ENCODE peak calls at places on chromosomes 11 and 22, in five cellular contexts. One of them, this sample, is unnamed.
A peak's percentile ranks its signal among the peaks of the same experiment; 100 is the strongest.

GRCh38 chr11:17631702-17632365 is 84.8 kb downstream of the OTOG start:
- DNase-seq in neural progenitor cell: no peak
- DNase-seq in cardiac muscle cell: no peak
- DNase-seq in tibial artery: no peak
- DNase-seq in mammary epithelial cell: no peak
- DNase-seq in this sample: no peak

GRCh38 chr11:79078999-79079398 is 361.8 kb downstream of the TENM4 start:
- DNase-seq in cardiac muscle cell: no peak
- DNase-seq in mammary epithelial cell: no peak
- DNase-seq in tibial artery: no peak
- DNase-seq in neural progenitor cell: no peak
- DNase-seq in this sample: no peak

GRCh38 chr11:34204396-34205279 is 99.2 kb downstream of the NAT10 start:
- DNase-seq in neural progenitor cell: no peak
- DNase-seq in tibial artery: no peak
- DNase-seq in cardiac muscle cell: no peak
- DNase-seq in mammary epithelial cell: peak; percentile 97
- DNase-seq in this sample: no peak

GRCh38 chr11:11407065-11407737 is 54.2 kb upstream of the CSNK2A3 start:
- DNase-seq in neural progenitor cell: no peak
- DNase-seq in cardiac muscle cell: peak; percentile 66
- DNase-seq in tibial artery: peak; percentile 60
- DNase-seq in mammary epithelial cell: no peak
- DNase-seq in this sample: no peak

GRCh38 chr11:112113539-112114457 is 27.1 kb downstream of the SDHD start:
- DNase-seq in neural progenitor cell: peak; percentile 58
- DNase-seq in tibial artery: no peak
- DNase-seq in cardiac muscle cell: peak; percentile 76
- DNase-seq in mammary epithelial cell: peak; percentile 54
- DNase-seq in this sample: no peak

GRCh38 chr11:75383246-75383645 is 16.1 kb upstream of the RPS3 start:
- DNase-seq in cardiac muscle cell: no peak
- DNase-seq in tibial artery: no peak
- DNase-seq in mammary epithelial cell: no peak
- DNase-seq in neural progenitor cell: no peak
- DNase-seq in this sample: no peak

GRCh38 chr11:130163346-130164220 is 4.0 kb downstream of the ST14 start:
- DNase-seq in mammary epithelial cell: no peak
- DNase-seq in tibial artery: peak; percentile 45
- DNase-seq in neural progenitor cell: no peak
- DNase-seq in cardiac muscle cell: no peak
- DNase-seq in this sample: no peak

GRCh38 chr11:3160252-3161031 is 4.7 kb downstream of the OSBPL5 start:
- DNase-seq in neural progenitor cell: peak; percentile 99
- DNase-seq in tibial artery: peak; percentile 95
- DNase-seq in mammary epithelial cell: peak; percentile 75
- DNase-seq in cardiac muscle cell: peak; percentile 96
- DNase-seq in this sample: peak; percentile 97

GRCh38 chr11:46513934-46514342 is 79.9 kb downstream of the AMBRA1 start:
- DNase-seq in cardiac muscle cell: peak; percentile 57
- DNase-seq in mammary epithelial cell: peak; percentile 83
- DNase-seq in neural progenitor cell: no peak
- DNase-seq in tibial artery: peak; percentile 38
- DNase-seq in this sample: peak; percentile 56

GRCh38 chr11:78796956-78797355 is 222.3 kb upstream of the NARS2 start:
- DNase-seq in neural progenitor cell: no peak
- DNase-seq in tibial artery: no peak
- DNase-seq in mammary epithelial cell: peak; percentile 62
- DNase-seq in cardiac muscle cell: no peak
- DNase-seq in this sample: no peak

GRCh38 chr22:38696606-38697005 is 4.1 kb downstream of the JOSD1 start:
- DNase-seq in neural progenitor cell: no peak
- DNase-seq in tibial artery: no peak
- DNase-seq in cardiac muscle cell: no peak
- DNase-seq in mammary epithelial cell: peak; percentile 88
- DNase-seq in this sample: no peak

GRCh38 chr11:64244966-64245365 is 1.8 kb downstream of the PPP1R14B start:
- DNase-seq in neural progenitor cell: no peak
- DNase-seq in tibial artery: no peak
- DNase-seq in mammary epithelial cell: no peak
- DNase-seq in cardiac muscle cell: no peak
- DNase-seq in this sample: no peak

GRCh38 chr11:77035580-77035979 is 1.4 kb downstream of the B3GNT6 start:
- DNase-seq in tibial artery: no peak
- DNase-seq in mammary epithelial cell: peak; percentile 55
- DNase-seq in cardiac muscle cell: no peak
- DNase-seq in neural progenitor cell: no peak
- DNase-seq in this sample: no peak

GRCh38 chr22:49993649-49994360 is 18.8 kb downstream of the IL17REL start:
- DNase-seq in tibial artery: peak; percentile 8
- DNase-seq in neural progenitor cell: no peak
- DNase-seq in cardiac muscle cell: no peak
- DNase-seq in mammary epithelial cell: no peak
- DNase-seq in this sample: no peak

GRCh38 chr11:92340839-92341238 is 116.2 kb downstream of the FAT3 start:
- DNase-seq in cardiac muscle cell: no peak
- DNase-seq in mammary epithelial cell: peak; percentile 20
- DNase-seq in neural progenitor cell: peak; percentile 45
- DNase-seq in tibial artery: no peak
- DNase-seq in this sample: no peak

GRCh38 chr11:32328392-32328791 is 106.9 kb downstream of the WT1 start:
- DNase-seq in tibial artery: no peak
- DNase-seq in cardiac muscle cell: no peak
- DNase-seq in neural progenitor cell: no peak
- DNase-seq in mammary epithelial cell: no peak
- DNase-seq in this sample: no peak

GRCh38 chr11:123246749-123247497 is 51.9 kb upstream of the CLMP start:
- DNase-seq in neural progenitor cell: peak; percentile 91
- DNase-seq in mammary epithelial cell: peak; percentile 59
- DNase-seq in tibial artery: peak; percentile 80
- DNase-seq in cardiac muscle cell: peak; percentile 88
- DNase-seq in this sample: peak; percentile 91

GRCh38 chr11:111691176-111691575 is 75.0 kb downstream of the PPP2R1B start:
- DNase-seq in cardiac muscle cell: no peak
- DNase-seq in neural progenitor cell: no peak
- DNase-seq in mammary epithelial cell: no peak
- DNase-seq in tibial artery: no peak
- DNase-seq in this sample: no peak

GRCh38 chr22:37012262-37012904 is 6.9 kb downstream of the TST start:
- DNase-seq in cardiac muscle cell: no peak
- DNase-seq in neural progenitor cell: no peak
- DNase-seq in tibial artery: no peak
- DNase-seq in mammary epithelial cell: no peak
- DNase-seq in this sample: peak; percentile 46

DNA sequence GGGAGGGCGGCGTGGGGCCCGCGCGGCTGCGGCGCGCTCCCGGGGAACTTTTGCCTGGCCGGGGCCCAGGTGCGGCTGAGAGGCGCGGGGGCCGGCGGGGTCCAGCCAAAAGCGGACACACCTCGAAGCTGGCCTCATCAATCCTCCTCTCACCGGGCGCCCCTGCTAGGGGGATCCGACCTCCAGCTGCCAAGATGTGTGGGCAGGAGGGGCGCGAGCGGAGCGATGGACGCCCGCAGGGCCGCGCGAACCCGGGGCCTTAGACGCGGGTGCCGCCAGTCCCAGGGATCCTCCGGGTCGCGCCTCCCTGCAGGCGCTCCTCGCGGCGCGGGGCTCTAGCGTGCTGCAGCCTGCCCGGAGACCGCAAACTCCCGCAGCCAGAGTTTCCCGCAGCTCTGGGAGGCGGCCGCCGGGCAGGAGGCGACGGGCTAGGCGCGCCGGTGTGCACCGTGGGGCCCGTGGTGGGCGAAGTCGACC is 785 bp downstream of the IGSF9B start:
- DNase-seq in neural progenitor cell: peak; percentile 59
- DNase-seq in tibial artery: no peak
- DNase-seq in cardiac muscle cell: peak; percentile 30
- DNase-seq in mammary epithelial cell: no peak
- DNase-seq in this sample: no peak
- H3K4me3 ChIP-seq in neural progenitor cell: peak overlapping the region; percentile 92
- H3K4me3 ChIP-seq in tibial artery: peak overlapping the region; percentile 88
- H3K4me3 ChIP-seq in cardiac muscle cell: peak overlapping the region; percentile 50
- H3K4me3 ChIP-seq in mammary epithelial cell: peak overlapping the region; percentile 50
- H3K4me3 ChIP-seq in this sample: no peak overlapping the region

GRCh38 chr11:63212742-63213141 is 30.7 kb downstream of the SLC22A25 start:
- DNase-seq in cardiac muscle cell: peak; percentile 29
- DNase-seq in tibial artery: no peak
- DNase-seq in neural progenitor cell: peak; percentile 51
- DNase-seq in mammary epithelial cell: peak; percentile 9
- DNase-seq in this sample: no peak
- TF ChIP-seq CTCF in cardiac muscle cell: peak; percentile 56
- TF ChIP-seq CTCF in tibial artery: peak; percentile 39
- TF ChIP-seq CTCF in neural progenitor cell: peak; percentile 59
- TF ChIP-seq CTCF in mammary epithelial cell: peak; percentile 49
- TF ChIP-seq CTCF in this sample: peak; percentile 52

GRCh38 chr22:30302810-30303138 is 13.5 kb upstream of the CASTOR1 start:
- DNase-seq in cardiac muscle cell: no peak
- DNase-seq in tibial artery: no peak
- DNase-seq in mammary epithelial cell: peak; percentile 40
- DNase-seq in neural progenitor cell: no peak
- DNase-seq in this sample: no peak
- H3K4me1 ChIP-seq in cardiac muscle cell: no peaks in the 10 kb centered on the region
- H3K4me1 ChIP-seq in tibial artery: peaks cover 68% of the 10 kb centered on the region
- H3K4me1 ChIP-seq in mammary epithelial cell: peaks cover 75% of the 10 kb centered on the region
- H3K4me1 ChIP-seq in neural progenitor cell: peaks cover 6% of the 10 kb centered on the region
- H3K4me1 ChIP-seq in this sample: peaks cover 59% of the 10 kb centered on the region

GRCh38 chr11:5700422-5701064 is 11.0 kb downstream of the TRIM22 start:
- DNase-seq in cardiac muscle cell: no peak
- DNase-seq in neural progenitor cell: no peak
- DNase-seq in tibial artery: no peak
- DNase-seq in mammary epithelial cell: no peak
- DNase-seq in this sample: no peak

GRCh38 chr11:5691963-5692358 is 2.4 kb downstream of the TRIM22 start:
- DNase-seq in neural progenitor cell: no peak
- DNase-seq in cardiac muscle cell: no peak
- DNase-seq in mammary epithelial cell: no peak
- DNase-seq in tibial artery: no peak
- DNase-seq in this sample: no peak

GRCh38 chr11:5694642-5695041 is 5.1 kb downstream of the TRIM22 start:
- DNase-seq in neural progenitor cell: no peak
- DNase-seq in mammary epithelial cell: no peak
- DNase-seq in tibial artery: no peak
- DNase-seq in cardiac muscle cell: no peak
- DNase-seq in this sample: no peak

GRCh38 chr11:5698281-5698680 is 8.7 kb downstream of the TRIM22 start:
- DNase-seq in neural progenitor cell: no peak
- DNase-seq in cardiac muscle cell: no peak
- DNase-seq in mammary epithelial cell: no peak
- DNase-seq in tibial artery: no peak
- DNase-seq in this sample: no peak

DNA sequence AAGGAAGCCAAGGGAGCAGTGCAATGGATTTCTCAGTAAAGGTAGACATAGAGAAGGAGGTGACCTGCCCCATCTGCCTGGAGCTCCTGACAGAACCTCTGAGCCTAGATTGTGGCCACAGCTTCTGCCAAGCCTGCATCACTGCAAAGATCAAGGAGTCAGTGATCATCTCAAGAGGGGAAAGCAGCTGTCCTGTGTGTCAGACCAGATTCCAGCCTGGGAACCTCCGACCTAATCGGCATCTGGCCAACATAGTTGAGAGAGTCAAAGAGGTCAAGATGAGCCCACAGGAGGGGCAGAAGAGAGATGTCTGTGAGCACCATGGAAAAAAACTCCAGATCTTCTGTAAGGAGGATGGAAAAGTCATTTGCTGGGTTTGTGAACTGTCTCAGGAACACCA is 6.6 kb downstream of the TRIM22 start:
- DNase-seq in cardiac muscle cell: no peak
- DNase-seq in neural progenitor cell: no peak
- DNase-seq in mammary epithelial cell: no peak
- DNase-seq in tibial artery: no peak
- DNase-seq in this sample: no peak
- H3K4me3 ChIP-seq in cardiac muscle cell: no peak overlapping the region
- H3K4me3 ChIP-seq in neural progenitor cell: no peak overlapping the region
- H3K4me3 ChIP-seq in mammary epithelial cell: no peak overlapping the region
- H3K4me3 ChIP-seq in tibial artery: no peak overlapping the region
- H3K4me3 ChIP-seq in this sample: no peak overlapping the region

GRCh38 chr11:61555051-61555969 is 25.6 kb downstream of the SYT7 start:
- DNase-seq in cardiac muscle cell: peak; percentile 42
- DNase-seq in tibial artery: no peak
- DNase-seq in neural progenitor cell: peak; percentile 88
- DNase-seq in mammary epithelial cell: no peak
- DNase-seq in this sample: no peak
- TF ChIP-seq CTCF in cardiac muscle cell: peak; percentile 18
- TF ChIP-seq CTCF in tibial artery: no peak
- TF ChIP-seq CTCF in neural progenitor cell: peak; percentile 65
- TF ChIP-seq CTCF in mammary epithelial cell: peak; percentile 8
- TF ChIP-seq CTCF in this sample: no peak

GRCh38 chr22:45163417-45164216 is at the start of gene NUP50:
- DNase-seq in neural progenitor cell: peak; percentile 99
- DNase-seq in tibial artery: peak; percentile 92
- DNase-seq in cardiac muscle cell: peak; percentile 97
- DNase-seq in mammary epithelial cell: peak; percentile 96
- DNase-seq in this sample: peak; percentile 98
- H3K4me1 ChIP-seq in neural progenitor cell: peaks cover 14% of the 10 kb centered on the region
- H3K4me1 ChIP-seq in tibial artery: peaks cover 27% of the 10 kb centered on the region
- H3K4me1 ChIP-seq in cardiac muscle cell: peaks cover 9% of the 10 kb centered on the region
- H3K4me1 ChIP-seq in mammary epithelial cell: peaks cover 30% of the 10 kb centered on the region
- H3K4me1 ChIP-seq in this sample: peaks cover 16% of the 10 kb centered on the region

GRCh38 chr11:82790723-82791487 is 57.2 kb upstream of the FAM181B start:
- DNase-seq in cardiac muscle cell: peak; percentile 45
- DNase-seq in mammary epithelial cell: no peak
- DNase-seq in tibial artery: no peak
- DNase-seq in neural progenitor cell: no peak
- DNase-seq in this sample: no peak

GRCh38 chr11:82791779-82792178 is 58.1 kb upstream of the FAM181B start:
- DNase-seq in tibial artery: no peak
- DNase-seq in neural progenitor cell: no peak
- DNase-seq in mammary epithelial cell: no peak
- DNase-seq in cardiac muscle cell: no peak
- DNase-seq in this sample: no peak

GRCh38 chr11:82782825-82783374 is 49.2 kb upstream of the FAM181B start:
- DNase-seq in tibial artery: no peak
- DNase-seq in cardiac muscle cell: no peak
- DNase-seq in neural progenitor cell: no peak
- DNase-seq in mammary epithelial cell: no peak
- DNase-seq in this sample: no peak

GRCh38 chr11:82786001-82786400 is 52.3 kb upstream of the FAM181B start:
- DNase-seq in tibial artery: no peak
- DNase-seq in mammary epithelial cell: no peak
- DNase-seq in neural progenitor cell: no peak
- DNase-seq in cardiac muscle cell: no peak
- DNase-seq in this sample: no peak
- H3K4me3 ChIP-seq in tibial artery: no peak overlapping the region
- H3K4me3 ChIP-seq in mammary epithelial cell: no peak overlapping the region
- H3K4me3 ChIP-seq in neural progenitor cell: no peak overlapping the region
- H3K4me3 ChIP-seq in cardiac muscle cell: no peak overlapping the region
- H3K4me3 ChIP-seq in this sample: no peak overlapping the region

GRCh38 chr11:83881428-83881827 is 595.3 kb upstream of the CCDC90B start:
- DNase-seq in mammary epithelial cell: no peak
- DNase-seq in cardiac muscle cell: no peak
- DNase-seq in neural progenitor cell: no peak
- DNase-seq in tibial artery: no peak
- DNase-seq in this sample: no peak
- TF ChIP-seq CTCF in mammary epithelial cell: no peak
- TF ChIP-seq CTCF in cardiac muscle cell: no peak
- TF ChIP-seq CTCF in neural progenitor cell: peak; percentile 16
- TF ChIP-seq CTCF in tibial artery: no peak
- TF ChIP-seq CTCF in this sample: no peak

This sample was measured in kidney.